ENCODE peak calls at places on chromosomes 7 and 10, in six cellular contexts. One of them, this sample, is unnamed. For H3K4me1 and H3K36me3, the result is how much of the 10 kb centered on the place peaks cover.

GRCh38 chr10:73890261-73890660 is 15.9 kb upstream of the CAMK2G start:
- DNase-seq in GM23338: no peak
- DNase-seq in mucosa of descending colon: no peak
- DNase-seq in testis: no peak
- DNase-seq in neuronal stem cell: no peak
- DNase-seq in neural progenitor cell: no peak
- DNase-seq in this sample: no peak

GRCh38 chr10:97184971-97185325 is 811 bp downstream of the SLIT1 start:
- DNase-seq in GM23338: peak
- DNase-seq in mucosa of descending colon: no peak
- DNase-seq in testis: no peak
- DNase-seq in neuronal stem cell: no peak
- DNase-seq in neural progenitor cell: peak
- DNase-seq in this sample: no peak

GRCh38 chr10:23358357-23358756 is 13.8 kb upstream of the C10orf67 start:
- DNase-seq in GM23338: peak
- DNase-seq in mucosa of descending colon: no peak
- DNase-seq in testis: no peak
- DNase-seq in neuronal stem cell: no peak
- DNase-seq in neural progenitor cell: peak
- DNase-seq in this sample: no peak

GRCh38 chr7:16098585-16099179 is 322.7 kb downstream of the CRPPA start:
- DNase-seq in GM23338: peak
- DNase-seq in mucosa of descending colon: no peak
- DNase-seq in testis: no peak
- DNase-seq in neuronal stem cell: no peak
- DNase-seq in neural progenitor cell: peak
- DNase-seq in this sample: no peak

GRCh38 chr10:30178565-30178964 is 119.2 kb upstream of the JCAD start:
- DNase-seq in GM23338: no peak
- DNase-seq in mucosa of descending colon: no peak
- DNase-seq in testis: no peak
- DNase-seq in neuronal stem cell: peak
- DNase-seq in neural progenitor cell: no peak
- DNase-seq in this sample: no peak

GRCh38 chr10:16944081-16944922 is 127.1 kb upstream of the RSU1 start:
- DNase-seq in GM23338: no peak
- DNase-seq in mucosa of descending colon: no peak
- DNase-seq in testis: no peak
- DNase-seq in neuronal stem cell: no peak
- DNase-seq in neural progenitor cell: no peak
- DNase-seq in this sample: no peak

GRCh38 chr10:127151981-127152699 is 44.3 kb downstream of the INSYN2A start:
- DNase-seq in GM23338: peak
- DNase-seq in mucosa of descending colon: no peak
- DNase-seq in testis: no peak
- DNase-seq in neuronal stem cell: no peak
- DNase-seq in neural progenitor cell: no peak
- DNase-seq in this sample: no peak

GRCh38 chr10:86306628-86307278 is 59.8 kb downstream of the GRID1 start:
- DNase-seq in GM23338: peak
- DNase-seq in mucosa of descending colon: no peak
- DNase-seq in testis: peak
- DNase-seq in neuronal stem cell: peak
- DNase-seq in neural progenitor cell: peak
- DNase-seq in this sample: no peak

GRCh38 chr10:32446701-32447406 is 914 bp downstream of the CCDC7 start:
- DNase-seq in GM23338: peak
- DNase-seq in mucosa of descending colon: no peak
- DNase-seq in testis: peak
- DNase-seq in neuronal stem cell: no peak
- DNase-seq in neural progenitor cell: no peak
- DNase-seq in this sample: no peak

GRCh38 chr10:3593611-3594010 is 191.4 kb downstream of the KLF6 start:
- DNase-seq in GM23338: no peak
- DNase-seq in mucosa of descending colon: no peak
- DNase-seq in testis: no peak
- DNase-seq in neuronal stem cell: no peak
- DNase-seq in neural progenitor cell: no peak
- DNase-seq in this sample: no peak

GRCh38 chr10:30028006-30028441 is 31.4 kb downstream of the JCAD start:
- DNase-seq in GM23338: no peak
- DNase-seq in mucosa of descending colon: no peak
- DNase-seq in testis: peak
- DNase-seq in neuronal stem cell: no peak
- DNase-seq in neural progenitor cell: no peak
- DNase-seq in this sample: peak

GRCh38 chr7:139682136-139683013 is 95.4 kb downstream of the HIPK2 start:
- DNase-seq in GM23338: no peak
- DNase-seq in mucosa of descending colon: no peak
- DNase-seq in testis: no peak
- DNase-seq in neuronal stem cell: no peak
- DNase-seq in neural progenitor cell: no peak
- DNase-seq in this sample: no peak

GRCh38 chr10:50361946-50362345 is 110.6 kb upstream of the ASAH2 start:
- DNase-seq in GM23338: no peak
- DNase-seq in mucosa of descending colon: no peak
- DNase-seq in testis: no peak
- DNase-seq in neuronal stem cell: no peak
- DNase-seq in neural progenitor cell: no peak
- DNase-seq in this sample: no peak

GRCh38 chr10:100970076-100970913 is 991 bp downstream of the SEMA4G start:
- DNase-seq in GM23338: peak
- DNase-seq in mucosa of descending colon: peak
- DNase-seq in testis: peak
- DNase-seq in neuronal stem cell: no peak
- DNase-seq in neural progenitor cell: peak
- DNase-seq in this sample: peak

GRCh38 chr7:31758770-31759169 is 71.8 kb downstream of the PPP1R17 start:
- DNase-seq in GM23338: no peak
- DNase-seq in mucosa of descending colon: no peak
- DNase-seq in testis: no peak
- DNase-seq in neuronal stem cell: no peak
- DNase-seq in neural progenitor cell: no peak
- DNase-seq in this sample: no peak

GRCh38 chr10:61935085-61935484 is 33.6 kb downstream of the ARID5B start:
- DNase-seq in GM23338: no peak
- DNase-seq in mucosa of descending colon: no peak
- DNase-seq in testis: no peak
- DNase-seq in neuronal stem cell: no peak
- DNase-seq in neural progenitor cell: no peak
- DNase-seq in this sample: no peak
- H3K4me1 ChIP-seq in GM23338: under half
- H3K4me1 ChIP-seq in mucosa of descending colon: under half
- H3K4me1 ChIP-seq in testis: under half
- H3K4me1 ChIP-seq in neuronal stem cell: under half
- H3K4me1 ChIP-seq in neural progenitor cell: under half
- H3K4me1 ChIP-seq in this sample: under half

DNA sequence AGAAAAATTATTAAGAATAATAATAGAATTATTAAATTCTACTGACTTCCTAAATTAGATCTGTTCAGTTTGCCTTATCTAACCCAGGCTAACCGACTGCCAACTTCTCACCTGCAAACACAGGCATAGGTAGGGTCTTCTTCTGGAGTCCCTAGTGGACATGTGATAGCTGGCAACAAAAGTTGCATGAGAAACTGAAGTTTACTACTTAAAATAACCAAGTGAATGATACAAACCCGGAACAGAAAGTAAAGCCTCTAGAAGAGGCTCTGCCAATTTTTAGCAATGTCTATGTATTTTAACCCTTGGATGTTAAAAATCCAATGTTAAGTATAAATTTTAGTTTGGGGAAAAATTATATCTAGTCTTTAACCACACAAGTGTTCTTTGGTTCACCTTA is 37.6 kb downstream of the NDUFB2 start:
- DNase-seq in GM23338: no peak
- DNase-seq in mucosa of descending colon: no peak
- DNase-seq in testis: no peak
- DNase-seq in neuronal stem cell: no peak
- DNase-seq in neural progenitor cell: no peak
- DNase-seq in this sample: no peak
- H3K36me3 ChIP-seq in GM23338: under half
- H3K36me3 ChIP-seq in mucosa of descending colon: under half
- H3K36me3 ChIP-seq in testis: under half
- H3K36me3 ChIP-seq in neuronal stem cell: under half
- H3K36me3 ChIP-seq in neural progenitor cell: under half
- H3K36me3 ChIP-seq in this sample: under half

DNA sequence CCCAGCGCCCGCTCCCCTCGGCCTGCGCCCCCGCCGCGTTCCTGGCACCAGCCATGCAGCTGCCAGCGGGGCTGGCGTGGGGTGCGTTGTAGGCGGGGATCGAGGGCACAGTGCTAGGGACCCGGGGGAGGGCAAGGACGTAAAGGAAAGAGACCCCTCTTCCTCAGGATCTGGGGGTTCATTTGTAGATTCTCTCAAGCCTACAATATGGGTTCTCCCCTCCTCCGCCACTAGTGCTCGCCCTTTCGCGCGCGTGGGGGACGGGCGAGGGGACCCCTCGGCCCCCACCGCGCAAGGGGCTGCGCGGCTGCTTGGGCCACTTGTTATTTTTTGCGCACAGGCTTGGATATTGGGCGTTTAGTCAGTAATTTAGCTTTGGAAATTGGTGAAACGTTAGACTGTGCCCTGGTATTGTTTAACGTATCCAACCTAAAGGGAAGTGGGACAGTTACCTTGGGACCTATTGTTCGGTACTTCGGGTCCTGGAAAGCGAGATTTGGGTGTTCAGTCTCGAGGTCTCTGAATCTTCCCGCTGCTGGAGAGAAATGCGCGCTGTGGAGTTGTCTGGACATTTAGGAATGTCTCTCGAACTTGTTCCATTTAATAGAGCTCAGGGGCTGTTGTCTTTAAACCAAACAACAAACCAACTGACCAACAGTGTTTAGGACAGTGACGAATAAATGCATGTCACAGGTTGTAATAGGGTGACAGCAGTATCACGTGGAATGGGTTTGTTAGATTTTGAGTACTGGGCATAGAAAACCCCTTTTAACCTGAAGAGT is 815 bp downstream of the CDK14 start:
- DNase-seq in GM23338: peak
- DNase-seq in mucosa of descending colon: no peak
- DNase-seq in testis: no peak
- DNase-seq in neuronal stem cell: peak
- DNase-seq in neural progenitor cell: peak
- DNase-seq in this sample: no peak
- H3K4me1 ChIP-seq in GM23338: under half
- H3K4me1 ChIP-seq in mucosa of descending colon: under half
- H3K4me1 ChIP-seq in testis: under half
- H3K4me1 ChIP-seq in neuronal stem cell: under half
- H3K4me1 ChIP-seq in neural progenitor cell: under half
- H3K4me1 ChIP-seq in this sample: under half

GRCh38 chr7:4763091-4763793 is 12.2 kb upstream of the AP5Z1 start:
- DNase-seq in GM23338: no peak
- DNase-seq in mucosa of descending colon: no peak
- DNase-seq in testis: no peak
- DNase-seq in neuronal stem cell: no peak
- DNase-seq in neural progenitor cell: no peak
- DNase-seq in this sample: no peak
- H3K36me3 ChIP-seq in GM23338: under half
- H3K36me3 ChIP-seq in mucosa of descending colon: under half
- H3K36me3 ChIP-seq in testis: under half
- H3K36me3 ChIP-seq in neuronal stem cell: under half
- H3K36me3 ChIP-seq in neural progenitor cell: under half
- H3K36me3 ChIP-seq in this sample: under half

GRCh38 chr7:42915356-42915755 is 3.5 kb upstream of the C7orf25 start:
- DNase-seq in GM23338: no peak
- DNase-seq in mucosa of descending colon: no peak
- DNase-seq in testis: no peak
- DNase-seq in neuronal stem cell: no peak
- DNase-seq in neural progenitor cell: no peak
- DNase-seq in this sample: no peak
- H3K4me1 ChIP-seq in GM23338: under half
- H3K4me1 ChIP-seq in mucosa of descending colon: under half
- H3K4me1 ChIP-seq in testis: under half
- H3K4me1 ChIP-seq in neuronal stem cell: under half
- H3K4me1 ChIP-seq in neural progenitor cell: under half
- H3K4me1 ChIP-seq in this sample: under half

DNA sequence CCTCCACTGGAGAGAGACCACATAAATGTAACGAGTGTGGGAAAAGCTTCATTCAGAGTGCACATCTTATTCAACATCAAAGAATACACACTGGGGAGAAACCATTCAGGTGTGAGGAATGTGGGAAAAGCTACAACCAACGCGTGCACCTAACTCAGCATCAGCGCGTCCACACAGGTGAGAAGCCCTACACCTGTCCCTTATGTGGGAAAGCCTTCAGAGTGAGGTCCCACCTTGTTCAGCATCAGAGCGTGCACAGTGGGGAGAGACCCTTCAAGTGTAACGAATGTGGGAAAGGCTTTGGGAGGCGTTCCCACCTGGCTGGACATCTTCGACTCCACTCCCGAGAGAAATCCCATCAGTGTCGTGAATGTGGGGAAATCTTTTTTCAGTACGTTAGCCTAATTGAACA is 20.6 kb downstream of the FAM200A start:
- DNase-seq in GM23338: peak
- DNase-seq in mucosa of descending colon: no peak
- DNase-seq in testis: no peak
- DNase-seq in neuronal stem cell: no peak
- DNase-seq in neural progenitor cell: no peak
- DNase-seq in this sample: no peak
- H3K36me3 ChIP-seq in GM23338: under half
- H3K36me3 ChIP-seq in mucosa of descending colon: under half
- H3K36me3 ChIP-seq in testis: under half
- H3K36me3 ChIP-seq in neuronal stem cell: under half
- H3K36me3 ChIP-seq in neural progenitor cell: under half
- H3K36me3 ChIP-seq in this sample: under half

GRCh38 chr7:141568227-141568626 is 17.0 kb downstream of the AGK start:
- DNase-seq in GM23338: no peak
- DNase-seq in mucosa of descending colon: no peak
- DNase-seq in testis: no peak
- DNase-seq in neuronal stem cell: no peak
- DNase-seq in neural progenitor cell: no peak
- DNase-seq in this sample: no peak
- H3K4me1 ChIP-seq in GM23338: under half
- H3K4me1 ChIP-seq in mucosa of descending colon: under half
- H3K4me1 ChIP-seq in testis: under half
- H3K4me1 ChIP-seq in neuronal stem cell: under half
- H3K4me1 ChIP-seq in neural progenitor cell: under half
- H3K4me1 ChIP-seq in this sample: under half

GRCh38 chr10:104260775-104261115 is 6.1 kb downstream of the GSTO1 start:
- DNase-seq in GM23338: no peak
- DNase-seq in mucosa of descending colon: no peak
- DNase-seq in testis: no peak
- DNase-seq in neuronal stem cell: no peak
- DNase-seq in neural progenitor cell: no peak
- DNase-seq in this sample: no peak
- H3K36me3 ChIP-seq in GM23338: under half
- H3K36me3 ChIP-seq in mucosa of descending colon: under half
- H3K36me3 ChIP-seq in testis: under half
- H3K36me3 ChIP-seq in neuronal stem cell: under half
- H3K36me3 ChIP-seq in neural progenitor cell: under half
- H3K36me3 ChIP-seq in this sample: under half

This sample was measured in body of pancreas.